ENCODE peak calls at places on chromosomes 16 and 17, in five cellular contexts. One of them, this sample, is unnamed.
A peak's percentile ranks its signal among the peaks of the same experiment; 100 is the strongest.

GRCh38 chr16:67660564-67661028 is at the start of gene PARD6A:
- DNase-seq in T-helper 1 cell: peak; percentile 95
- DNase-seq in frontal cortex: peak; percentile 100
- DNase-seq in PC-3: peak; percentile 95
- DNase-seq in hepatic stellate cell: peak; percentile 100
- DNase-seq in this sample: peak; percentile 100

GRCh38 chr17:66415366-66416206 is 113.2 kb downstream of the PRKCA start:
- DNase-seq in T-helper 1 cell: no peak
- DNase-seq in frontal cortex: no peak
- DNase-seq in PC-3: no peak
- DNase-seq in hepatic stellate cell: no peak
- DNase-seq in this sample: no peak

GRCh38 chr16:86664518-86665318 is 86.4 kb downstream of the FOXL1 start:
- DNase-seq in T-helper 1 cell: no peak
- DNase-seq in frontal cortex: no peak
- DNase-seq in PC-3: peak; percentile 91
- DNase-seq in hepatic stellate cell: peak; percentile 85
- DNase-seq in this sample: no peak

GRCh38 chr16:70258946-70259345 is 7.2 kb upstream of the EXOSC6 start:
- DNase-seq in T-helper 1 cell: no peak
- DNase-seq in frontal cortex: no peak
- DNase-seq in PC-3: no peak
- DNase-seq in hepatic stellate cell: no peak
- DNase-seq in this sample: no peak

GRCh38 chr17:1153795-1154546 is 25.8 kb downstream of the ABR start:
- DNase-seq in T-helper 1 cell: no peak
- DNase-seq in frontal cortex: peak; percentile 57
- DNase-seq in PC-3: peak; percentile 8
- DNase-seq in hepatic stellate cell: peak; percentile 84
- DNase-seq in this sample: peak; percentile 94

GRCh38 chr17:40115101-40115436 is 6.7 kb upstream of the MSL1 start:
- DNase-seq in T-helper 1 cell: no peak
- DNase-seq in frontal cortex: no peak
- DNase-seq in PC-3: no peak
- DNase-seq in hepatic stellate cell: no peak
- DNase-seq in this sample: no peak

GRCh38 chr17:29007456-29008455 is 1.9 kb upstream of the SEZ6 start:
- DNase-seq in T-helper 1 cell: no peak
- DNase-seq in frontal cortex: no peak
- DNase-seq in PC-3: peak; percentile 67
- DNase-seq in hepatic stellate cell: peak; percentile 29
- DNase-seq in this sample: no peak

GRCh38 chr17:73743802-73744201 is 99.6 kb upstream of the SDK2 start:
- DNase-seq in T-helper 1 cell: no peak
- DNase-seq in frontal cortex: no peak
- DNase-seq in PC-3: no peak
- DNase-seq in hepatic stellate cell: no peak
- DNase-seq in this sample: no peak

GRCh38 chr16:53829186-53829747 is 125.3 kb downstream of the FTO start:
- DNase-seq in T-helper 1 cell: no peak
- DNase-seq in frontal cortex: no peak
- DNase-seq in PC-3: peak; percentile 39
- DNase-seq in hepatic stellate cell: peak; percentile 9
- DNase-seq in this sample: no peak

GRCh38 chr17:55450232-55450631 is 28.6 kb upstream of the MMD start:
- DNase-seq in T-helper 1 cell: no peak
- DNase-seq in frontal cortex: no peak
- DNase-seq in PC-3: no peak
- DNase-seq in hepatic stellate cell: no peak
- DNase-seq in this sample: no peak

GRCh38 chr17:76744747-76745146 is 6.8 kb downstream of the MFSD11 start:
- DNase-seq in T-helper 1 cell: no peak
- DNase-seq in frontal cortex: no peak
- DNase-seq in PC-3: no peak
- DNase-seq in hepatic stellate cell: no peak
- DNase-seq in this sample: no peak

GRCh38 chr17:82863941-82864720 is 24.3 kb upstream of the ZNF750 start:
- DNase-seq in T-helper 1 cell: peak; percentile 78
- DNase-seq in frontal cortex: no peak
- DNase-seq in PC-3: peak; percentile 16
- DNase-seq in hepatic stellate cell: peak; percentile 51
- DNase-seq in this sample: no peak

GRCh38 chr17:51245535-51245934 is 14.3 kb downstream of the MBTD1 start:
- DNase-seq in T-helper 1 cell: no peak
- DNase-seq in frontal cortex: no peak
- DNase-seq in PC-3: no peak
- DNase-seq in hepatic stellate cell: no peak
- DNase-seq in this sample: no peak

GRCh38 chr17:19664821-19665181 is 16.2 kb downstream of the ALDH3A2 start:
- DNase-seq in T-helper 1 cell: no peak
- DNase-seq in frontal cortex: no peak
- DNase-seq in PC-3: no peak
- DNase-seq in hepatic stellate cell: no peak
- DNase-seq in this sample: no peak

GRCh38 chr17:80938556-80938955 is 53.1 kb upstream of the CHMP6 start:
- DNase-seq in T-helper 1 cell: no peak
- DNase-seq in frontal cortex: no peak
- DNase-seq in PC-3: no peak
- DNase-seq in hepatic stellate cell: no peak
- DNase-seq in this sample: no peak

GRCh38 chr16:76277099-76278030 is at the start of gene CNTNAP4:
- DNase-seq in T-helper 1 cell: no peak
- DNase-seq in frontal cortex: no peak
- DNase-seq in PC-3: no peak
- DNase-seq in hepatic stellate cell: no peak
- DNase-seq in this sample: peak; percentile 84

GRCh38 chr17:75571197-75571884 is 16.3 kb upstream of the MYO15B start:
- DNase-seq in T-helper 1 cell: no peak
- DNase-seq in frontal cortex: peak; percentile 54
- DNase-seq in PC-3: no peak
- DNase-seq in hepatic stellate cell: no peak
- DNase-seq in this sample: no peak

GRCh38 chr16:25707982-25708583 is 16.3 kb downstream of the HS3ST4 start:
- DNase-seq in T-helper 1 cell: no peak
- DNase-seq in frontal cortex: no peak
- DNase-seq in PC-3: peak; percentile 49
- DNase-seq in hepatic stellate cell: no peak
- DNase-seq in this sample: no peak

GRCh38 chr17:74210191-74211140 is 2.9 kb upstream of the TTYH2 start:
- DNase-seq in T-helper 1 cell: peak; percentile 74
- DNase-seq in frontal cortex: peak; percentile 73
- DNase-seq in PC-3: peak; percentile 80
- DNase-seq in hepatic stellate cell: peak; percentile 91
- DNase-seq in this sample: peak; percentile 73

GRCh38 chr16:25413962-25414361 is 156.3 kb upstream of the ZKSCAN2 start:
- DNase-seq in T-helper 1 cell: no peak
- DNase-seq in frontal cortex: no peak
- DNase-seq in PC-3: peak; percentile 41
- DNase-seq in hepatic stellate cell: no peak
- DNase-seq in this sample: no peak

GRCh38 chr17:7440113-7440822 is 956 bp downstream of the FGF11 start:
- DNase-seq in T-helper 1 cell: no peak
- DNase-seq in frontal cortex: no peak
- DNase-seq in PC-3: peak; percentile 28
- DNase-seq in hepatic stellate cell: peak; percentile 58
- DNase-seq in this sample: no peak

GRCh38 chr17:82972836-82973372 is 106.5 kb upstream of the METRNL start:
- DNase-seq in T-helper 1 cell: no peak
- DNase-seq in frontal cortex: no peak
- DNase-seq in PC-3: no peak
- DNase-seq in hepatic stellate cell: no peak
- DNase-seq in this sample: no peak

GRCh38 chr17:27349540-27350021 is 55.7 kb downstream of the WSB1 start:
- DNase-seq in T-helper 1 cell: no peak
- DNase-seq in frontal cortex: no peak
- DNase-seq in PC-3: no peak
- DNase-seq in hepatic stellate cell: no peak
- DNase-seq in this sample: no peak

This sample was measured in cerebellum.